ENCODE peak calls at places on chromosomes 5 and 9, in six cellular contexts. G is GM12891, R is K562, D is H1, Z is HepG2, W is GM12878. Q is an unnamed sample.

GRCh38 chr9:105694848-105695581 is 674 bp downstream of the TMEM38B start:
- DNase-seq in G (peak), R (peak), D (peak), Z (peak), W (peak), Q (peak)

GRCh38 chr9:134895849-134896833 is 15.5 kb downstream of the FCN2 start:
- DNase-seq in G (no peak), R (peak), D (no peak), Z (no peak), W (no peak), Q (no peak)

GRCh38 chr5:15966066-15966640 is 213.4 kb downstream of the MARCHF11 start:
- DNase-seq in G (no peak), R (no peak), D (no peak), Z (no peak), W (no peak), Q (no peak)

GRCh38 chr9:136119259-136120118 is 814 bp upstream of the TMEM250 start:
- DNase-seq in G (no peak), R (peak), D (no peak), Z (peak), W (no peak), Q (no peak)

GRCh38 chr9:6646028-6646636 is 603 bp upstream of the GLDC start:
- DNase-seq in G (no peak), R (no peak), D (no peak), Z (peak), W (no peak), Q (no peak)

GRCh38 chr9:70677336-70677735 is 262.9 kb upstream of the KLF9 start:
- DNase-seq in G (no peak), R (no peak), D (no peak), Z (no peak), W (no peak), Q (no peak)

GRCh38 chr5:93922551-93922950 is 181.2 kb upstream of the POU5F2 start:
- DNase-seq in G (no peak), R (no peak), D (no peak), Z (no peak), W (no peak), Q (no peak)

GRCh38 chr9:135134253-135135028 is 47.0 kb downstream of the OLFM1 start:
- DNase-seq in G (no peak), R (no peak), D (no peak), Z (no peak), W (no peak), Q (no peak)

GRCh38 chr9:38482918-38483592 is 58.8 kb upstream of the IGFBPL1 start:
- DNase-seq in G (no peak), R (no peak), D (no peak), Z (no peak), W (no peak), Q (no peak)

GRCh38 chr5:139131062-139131856 is 66.9 kb downstream of the SIL1 start:
- DNase-seq in G (no peak), R (no peak), D (peak), Z (no peak), W (no peak), Q (no peak)

GRCh38 chr9:113931140-113931539 is 55.0 kb downstream of the ZNF618 start:
- DNase-seq in G (no peak), R (no peak), D (peak), Z (no peak), W (no peak), Q (no peak)

GRCh38 chr5:38847549-38848341 is 1.9 kb downstream of the OSMR start:
- DNase-seq in G (no peak), R (no peak), D (no peak), Z (no peak), W (no peak), Q (no peak)

GRCh38 chr9:107644774-107645463 is 155.3 kb upstream of the KLF4 start:
- DNase-seq in G (no peak), R (no peak), D (no peak), Z (no peak), W (no peak), Q (no peak)

GRCh38 chr9:14136646-14137370 is 177.1 kb downstream of the NFIB start:
- DNase-seq in G (no peak), R (no peak), D (no peak), Z (no peak), W (no peak), Q (no peak)

GRCh38 chr9:82035332-82035731 is 46.8 kb downstream of the SPATA31D1 start:
- DNase-seq in G (no peak), R (no peak), D (no peak), Z (no peak), W (no peak), Q (no peak)

GRCh38 chr5:34570721-34571379 is 85.3 kb upstream of the RAI14 start:
- DNase-seq in G (no peak), R (no peak), D (no peak), Z (no peak), W (no peak), Q (no peak)

GRCh38 chr5:116410345-116410890 is 164.2 kb downstream of the SEMA6A start:
- DNase-seq in G (no peak), R (no peak), D (no peak), Z (no peak), W (no peak), Q (no peak)

GRCh38 chr5:74109344-74109743 is 483.3 kb downstream of the ARHGEF28 start:
- DNase-seq in G (no peak), R (no peak), D (no peak), Z (no peak), W (no peak), Q (no peak)

GRCh38 chr5:74105126-74105780 is 479.3 kb downstream of the ARHGEF28 start:
- DNase-seq in G (no peak), R (no peak), D (no peak), Z (no peak), W (no peak), Q (no peak)

GRCh38 chr5:74107899-74108298 is 481.9 kb downstream of the ARHGEF28 start:
- DNase-seq in G (no peak), R (no peak), D (no peak), Z (no peak), W (no peak), Q (no peak)

GRCh38 chr5:74103131-74104023 is 477.4 kb downstream of the ARHGEF28 start:
- DNase-seq in G (no peak), R (no peak), D (no peak), Z (no peak), W (no peak), Q (no peak)

DNA sequence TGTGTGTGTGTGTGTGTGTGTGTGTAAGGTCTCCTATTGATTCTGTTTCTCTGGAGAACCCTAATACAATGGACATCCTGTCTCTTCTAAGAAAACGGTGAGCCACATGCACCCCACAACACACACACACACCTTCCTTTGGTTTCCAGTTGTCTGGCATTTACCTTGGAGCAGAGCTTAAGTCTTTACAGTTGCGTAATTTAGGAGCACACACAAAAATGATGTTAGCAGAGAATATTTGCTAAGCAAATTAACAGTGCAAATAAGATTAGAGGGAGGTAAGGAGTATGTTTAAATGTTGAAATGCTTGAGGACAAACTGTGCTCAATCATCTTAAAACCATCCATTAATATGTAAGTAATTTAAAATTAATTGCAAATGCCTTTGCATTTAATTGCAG is 478.5 kb downstream of the ARHGEF28 start:
- DNase-seq in G (no peak), R (no peak), D (no peak), Z (peak), W (no peak), Q (no peak)
- TF ChIP-seq POLR2AphosphoS5 in G (no peak), R (no peak), D (no peak), Z (no peak), W (no peak), Q (no peak)

GRCh38 chr5:78916044-78916443 is 69.1 kb downstream of the ARSB start:
- DNase-seq in G (no peak), R (peak), D (no peak), Z (no peak), W (no peak), Q (no peak)
- TF ChIP-seq TAF1 in G (no peak), R (no peak), D (no peak), Z (no peak), W (no peak), Q (no peak)

DNA sequence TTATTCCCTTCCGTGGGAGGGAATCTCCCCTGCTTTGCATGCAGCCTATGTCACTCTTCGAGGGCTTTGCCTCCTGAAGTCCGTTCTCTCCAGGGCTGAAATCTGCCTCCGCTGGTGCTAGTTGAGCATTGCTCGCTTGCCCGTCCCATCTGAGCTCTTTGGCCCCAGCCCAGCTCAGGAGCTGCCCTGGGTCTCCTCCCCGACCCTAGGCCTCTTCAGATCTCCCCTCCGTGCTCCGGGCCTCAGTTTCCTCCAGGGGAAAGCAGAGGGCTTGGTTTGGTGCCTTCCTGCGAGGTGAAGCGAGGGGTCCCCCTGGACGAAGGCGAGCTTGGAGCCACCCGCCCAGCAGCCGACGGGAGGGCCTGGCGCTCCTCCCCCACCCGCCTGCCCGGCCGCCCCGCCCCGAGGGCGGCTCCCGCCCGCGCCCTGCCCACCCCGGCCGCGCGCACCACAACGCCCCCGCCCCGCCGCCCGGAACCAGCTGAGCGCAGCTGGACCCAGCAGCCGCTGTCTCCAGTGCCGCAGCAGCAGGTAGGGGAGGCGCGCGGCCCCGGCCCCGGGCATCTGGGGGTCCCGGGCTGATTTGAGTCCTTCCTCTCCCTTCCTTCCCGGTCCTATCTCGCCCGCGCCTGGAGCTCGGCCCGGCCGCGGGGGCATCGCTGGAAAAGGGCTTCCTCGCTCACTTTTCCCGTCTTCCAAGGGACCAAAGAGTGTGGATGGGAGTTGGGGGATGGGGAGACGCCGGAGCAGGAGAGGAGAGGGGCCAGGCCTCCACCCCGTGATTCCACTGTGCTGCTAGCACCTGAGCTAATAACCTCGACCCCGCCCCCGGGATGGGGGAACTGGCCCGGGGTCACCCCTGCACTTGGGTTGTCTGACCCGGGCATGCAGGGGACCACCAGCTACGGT is at the start of gene GSN:
- DNase-seq in G (peak), R (peak), D (peak), Z (peak), W (no peak), Q (peak)
- TF ChIP-seq POLR2A in G (no peak), R (peak), D (no peak), Z (no peak), W (peak), Q (no peak)

GRCh38 chr5:141638771-141639170 is 2.0 kb downstream of the RELL2 start:
- DNase-seq in G (no peak), R (no peak), D (no peak), Z (no peak), W (no peak), Q (no peak)

GRCh38 chr5:141637266-141637692 is 482 bp downstream of the RELL2 start:
- DNase-seq in G (peak), R (peak), D (no peak), Z (no peak), W (no peak), Q (no peak)

GRCh38 chr5:141636413-141637265 is at the start of the genes HDAC3 and RELL2:
- DNase-seq in G (peak), R (peak), D (peak), Z (peak), W (no peak), Q (peak)

GRCh38 chr5:141639357-141640050 is 2.7 kb downstream of the RELL2 start:
- DNase-seq in G (no peak), R (no peak), D (no peak), Z (no peak), W (no peak), Q (no peak)

GRCh38 chr5:141637693-141638419 is 1.1 kb downstream of the RELL2 start:
- DNase-seq in G (peak), R (peak), D (peak), Z (peak), W (no peak), Q (peak)
- TF ChIP-seq POLR2AphosphoS5 in G (peak), R (peak), D (peak), Z (no peak), W (no peak), Q (no peak)

GRCh38 chr9:131530546-131530929 is 525 bp downstream of the UCK1 start:
- DNase-seq in G (peak), R (peak), D (peak), Z (peak), W (no peak), Q (peak)
- TF ChIP-seq TAF1 in G (no peak), R (no peak), D (no peak), Z (no peak), W (no peak), Q (no peak)

Q was measured in GM12892.